ENCODE peak calls at places on chromosomes 3 and 15, in four cellular contexts. One of them, this sample, is unnamed.

GRCh38 chr3:191894406-191894805 is 433.4 kb downstream of the PYDC2 start:
- DNase-seq in A549: no peak
- DNase-seq in K562: no peak
- DNase-seq in GM12878: no peak
- DNase-seq in this sample: no peak

GRCh38 chr3:15051531-15051930 is 13.6 kb downstream of the MRPS25 start:
- DNase-seq in A549: peak
- DNase-seq in K562: peak
- DNase-seq in GM12878: no peak
- DNase-seq in this sample: peak

GRCh38 chr3:14491396-14492190 is 48.5 kb downstream of the GRIP2 start:
- DNase-seq in K562: no peak
- DNase-seq in A549: no peak
- DNase-seq in GM12878: no peak
- DNase-seq in this sample: no peak

GRCh38 chr15:95304874-95305271 is 1025.6 kb upstream of the NR2F2 start:
- DNase-seq in K562: no peak
- DNase-seq in GM12878: no peak
- DNase-seq in A549: no peak
- DNase-seq in this sample: no peak

GRCh38 chr3:27630892-27631291 is 91.2 kb downstream of the EOMES start:
- DNase-seq in GM12878: no peak
- DNase-seq in K562: no peak
- DNase-seq in A549: peak
- DNase-seq in this sample: peak

GRCh38 chr3:87225659-87226058 is 1.4 kb upstream of the CHMP2B start:
- DNase-seq in GM12878: no peak
- DNase-seq in A549: no peak
- DNase-seq in K562: no peak
- DNase-seq in this sample: no peak

GRCh38 chr15:41493205-41493901 is at the start of gene ITPKA:
- DNase-seq in A549: peak
- DNase-seq in GM12878: peak
- DNase-seq in K562: peak
- DNase-seq in this sample: peak

GRCh38 chr3:187400756-187401155 is 32.6 kb downstream of the RTP4 start:
- DNase-seq in A549: no peak
- DNase-seq in GM12878: no peak
- DNase-seq in K562: no peak
- DNase-seq in this sample: no peak

GRCh38 chr3:136818851-136819783 is at the start of gene SLC35G2:
- DNase-seq in GM12878: no peak
- DNase-seq in K562: peak
- DNase-seq in A549: peak
- DNase-seq in this sample: peak

GRCh38 chr3:25281041-25281842 is 146.8 kb upstream of the RARB start:
- DNase-seq in GM12878: no peak
- DNase-seq in A549: no peak
- DNase-seq in K562: no peak
- DNase-seq in this sample: no peak

GRCh38 chr15:85351965-85352364 is 28.4 kb upstream of the AKAP13 start:
- DNase-seq in K562: no peak
- DNase-seq in A549: no peak
- DNase-seq in GM12878: no peak
- DNase-seq in this sample: no peak

GRCh38 chr3:139394116-139394515 is 4.7 kb upstream of the COPB2 start:
- DNase-seq in GM12878: no peak
- DNase-seq in A549: no peak
- DNase-seq in K562: no peak
- DNase-seq in this sample: peak

GRCh38 chr15:33320017-33320416 is 9.2 kb downstream of the RYR3 start:
- DNase-seq in GM12878: no peak
- DNase-seq in A549: no peak
- DNase-seq in K562: no peak
- DNase-seq in this sample: no peak

GRCh38 chr15:61037031-61037430 is 192.1 kb downstream of the RORA start:
- DNase-seq in A549: no peak
- DNase-seq in K562: no peak
- DNase-seq in GM12878: no peak
- DNase-seq in this sample: no peak

GRCh38 chr15:28043625-28044520 is 55.2 kb downstream of the OCA2 start:
- DNase-seq in K562: no peak
- DNase-seq in A549: no peak
- DNase-seq in GM12878: no peak
- DNase-seq in this sample: no peak

GRCh38 chr3:111764645-111765091 is 94.4 kb upstream of the PHLDB2 start:
- DNase-seq in A549: no peak
- DNase-seq in K562: no peak
- DNase-seq in GM12878: no peak
- DNase-seq in this sample: peak

GRCh38 chr3:94799420-94800060 is 736.7 kb downstream of the NSUN3 start:
- DNase-seq in A549: no peak
- DNase-seq in GM12878: no peak
- DNase-seq in K562: no peak
- DNase-seq in this sample: no peak

GRCh38 chr3:4303187-4304123 is at the start of gene SETMAR:
- DNase-seq in A549: peak
- DNase-seq in GM12878: no peak
- DNase-seq in K562: peak
- DNase-seq in this sample: peak

GRCh38 chr3:37668831-37669610 is 192.7 kb upstream of the CTDSPL start:
- DNase-seq in K562: no peak
- DNase-seq in GM12878: no peak
- DNase-seq in A549: no peak
- DNase-seq in this sample: no peak

GRCh38 chr3:129599073-129599472 is 7.4 kb downstream of the PLXND1 start:
- DNase-seq in A549: no peak
- DNase-seq in GM12878: no peak
- DNase-seq in K562: no peak
- DNase-seq in this sample: no peak

GRCh38 chr15:68792901-68793766 is 27.6 kb downstream of the ANP32A start:
- DNase-seq in GM12878: no peak
- DNase-seq in A549: no peak
- DNase-seq in K562: no peak
- DNase-seq in this sample: no peak

GRCh38 chr3:146796078-146796477 is 190.9 kb upstream of the PLSCR5 start:
- DNase-seq in GM12878: no peak
- DNase-seq in K562: no peak
- DNase-seq in A549: no peak
- DNase-seq in this sample: no peak

GRCh38 chr3:42490243-42490642 is 12.2 kb upstream of the VIPR1 start:
- DNase-seq in K562: no peak
- DNase-seq in A549: no peak
- DNase-seq in GM12878: peak
- DNase-seq in this sample: no peak

GRCh38 chr15:44261007-44261706 is 27.4 kb upstream of the GOLM2 start:
- DNase-seq in A549: no peak
- DNase-seq in K562: no peak
- DNase-seq in GM12878: no peak
- DNase-seq in this sample: no peak

GRCh38 chr3:20622304-20622703 is 436.3 kb upstream of the SGO1 start:
- DNase-seq in GM12878: no peak
- DNase-seq in K562: no peak
- DNase-seq in A549: no peak
- DNase-seq in this sample: peak

GRCh38 chr3:25897019-25897418 is 107.1 kb downstream of the OXSM start:
- DNase-seq in A549: peak
- DNase-seq in K562: peak
- DNase-seq in GM12878: no peak
- DNase-seq in this sample: no peak

DNA sequence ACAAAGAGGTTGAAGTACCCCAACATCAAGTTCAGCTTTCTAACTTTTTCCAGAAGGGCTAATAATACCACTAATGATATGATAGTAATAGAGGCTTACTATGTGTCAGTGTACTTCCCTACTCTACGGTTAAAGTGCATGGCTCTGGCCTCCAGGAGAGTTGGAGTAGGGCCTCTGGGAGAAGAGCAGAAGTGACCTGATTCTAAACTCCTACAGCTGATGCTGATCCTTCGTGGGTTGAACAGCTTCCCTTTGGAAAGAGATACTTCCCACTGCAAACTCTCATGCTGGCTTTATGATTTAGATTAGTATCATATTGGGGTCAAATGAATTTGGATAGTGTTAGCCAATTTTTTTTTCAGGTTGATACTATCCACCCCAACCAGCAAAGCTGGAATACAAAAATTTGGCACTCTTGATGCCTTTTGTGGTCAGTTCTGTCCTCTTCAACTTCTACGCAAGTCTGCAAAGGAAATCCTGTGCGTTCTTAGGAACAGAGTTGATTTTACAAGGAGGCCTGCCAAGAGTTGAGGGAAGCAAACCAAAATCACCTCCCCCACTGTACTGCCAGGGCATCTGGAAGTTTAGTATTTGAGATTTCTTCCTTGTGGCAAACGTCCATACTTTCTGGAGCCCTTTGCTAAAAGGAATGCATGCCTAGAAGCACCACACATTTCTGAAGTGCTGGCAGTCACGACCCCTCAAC is 17.8 kb downstream of the TMEM212 start:
- DNase-seq in A549: no peak
- DNase-seq in K562: no peak
- DNase-seq in GM12878: no peak
- DNase-seq in this sample: peak
- TF ChIP-seq ELK1 in A549: no peak
- TF ChIP-seq ELK1 in K562: no peak
- TF ChIP-seq ELK1 in GM12878: no peak
- TF ChIP-seq ELK1 in this sample: no peak

GRCh38 chr3:176584413-176585176 is 612.7 kb downstream of the TBL1XR1 start:
- DNase-seq in A549: no peak
- DNase-seq in GM12878: no peak
- DNase-seq in K562: no peak
- DNase-seq in this sample: peak

GRCh38 chr3:176578316-176578715 is 619.0 kb downstream of the TBL1XR1 start:
- DNase-seq in K562: no peak
- DNase-seq in GM12878: no peak
- DNase-seq in A549: no peak
- DNase-seq in this sample: no peak

GRCh38 chr3:176577462-176577861 is 619.8 kb downstream of the TBL1XR1 start:
- DNase-seq in GM12878: no peak
- DNase-seq in K562: no peak
- DNase-seq in A549: no peak
- DNase-seq in this sample: no peak

GRCh38 chr3:176581589-176581988 is 615.7 kb downstream of the TBL1XR1 start:
- DNase-seq in A549: no peak
- DNase-seq in GM12878: no peak
- DNase-seq in K562: no peak
- DNase-seq in this sample: no peak

GRCh38 chr3:176579741-176580185 is 617.5 kb downstream of the TBL1XR1 start:
- DNase-seq in A549: no peak
- DNase-seq in K562: no peak
- DNase-seq in GM12878: no peak
- DNase-seq in this sample: peak
- TF ChIP-seq USF2 in A549: no peak
- TF ChIP-seq USF2 in K562: no peak
- TF ChIP-seq USF2 in GM12878: no peak
- TF ChIP-seq USF2 in this sample: no peak

DNA sequence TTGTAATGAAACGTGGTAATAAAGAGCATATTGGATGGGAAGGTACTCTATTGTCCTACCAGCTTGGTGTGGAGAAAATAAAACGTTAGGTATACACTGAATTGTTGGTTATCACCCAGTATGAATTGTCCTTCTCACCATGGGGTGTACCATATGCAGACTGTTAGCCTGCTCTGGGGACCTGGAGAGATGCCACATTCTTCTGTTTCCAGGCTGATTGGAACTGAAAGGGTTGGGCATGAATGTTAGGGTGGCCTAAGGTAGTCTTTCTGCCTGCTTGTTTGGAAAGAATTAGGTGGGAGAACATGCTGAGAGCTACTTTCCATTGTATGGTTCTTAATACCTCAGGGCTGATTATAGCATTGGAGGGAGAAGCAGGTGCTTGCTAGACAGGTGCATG is 340.6 kb downstream of the PTPRG start:
- DNase-seq in K562: no peak
- DNase-seq in GM12878: no peak
- DNase-seq in A549: no peak
- DNase-seq in this sample: no peak
- TF ChIP-seq ELK1 in K562: no peak
- TF ChIP-seq ELK1 in GM12878: no peak
- TF ChIP-seq ELK1 in A549: no peak
- TF ChIP-seq ELK1 in this sample: no peak

GRCh38 chr3:132655471-132655870 is 4.1 kb downstream of the ACAD11 start:
- DNase-seq in K562: no peak
- DNase-seq in A549: no peak
- DNase-seq in GM12878: no peak
- DNase-seq in this sample: no peak
- TF ChIP-seq USF2 in K562: no peak
- TF ChIP-seq USF2 in A549: no peak
- TF ChIP-seq USF2 in GM12878: no peak
- TF ChIP-seq USF2 in this sample: no peak

DNA sequence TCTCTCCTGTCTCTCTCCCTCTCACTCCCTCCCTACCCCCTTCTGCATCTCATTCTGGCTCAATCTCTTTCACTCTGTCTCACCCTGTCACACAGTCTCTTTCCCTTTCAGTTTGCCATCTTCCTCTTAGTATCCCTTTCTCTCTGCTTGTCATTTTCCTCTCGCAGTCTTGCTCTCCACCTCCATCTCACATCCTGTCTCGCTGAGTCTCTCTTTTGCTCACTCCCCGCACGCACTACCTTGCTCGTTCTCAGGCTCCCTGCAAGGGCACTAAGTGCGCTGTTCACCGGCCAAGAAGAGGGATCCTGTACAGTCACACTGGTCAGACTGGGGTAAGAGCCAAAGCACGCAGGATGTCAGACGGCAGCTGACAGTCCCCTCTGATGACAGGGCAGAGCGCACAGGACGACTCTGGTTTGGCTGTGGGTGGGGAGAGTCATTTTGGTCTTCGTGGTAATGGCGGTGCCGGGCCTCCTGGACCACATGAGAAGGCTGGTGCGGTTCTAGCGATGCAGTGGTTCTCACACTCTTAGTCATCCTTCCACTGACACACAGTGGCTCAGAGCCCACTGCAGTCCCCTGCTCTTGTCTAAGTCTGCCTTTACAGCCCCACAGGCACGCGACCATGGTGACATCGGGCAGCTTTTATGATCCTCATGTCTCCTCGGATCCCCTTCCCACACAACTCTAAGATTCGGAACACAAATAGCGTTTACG is 356.8 kb downstream of the FOXP1 start:
- DNase-seq in K562: peak
- DNase-seq in GM12878: peak
- DNase-seq in A549: no peak
- DNase-seq in this sample: peak
- TF ChIP-seq ELK1 in K562: no peak
- TF ChIP-seq ELK1 in GM12878: no peak
- TF ChIP-seq ELK1 in A549: no peak
- TF ChIP-seq ELK1 in this sample: no peak

GRCh38 chr15:66078929-66079275 is 174.6 kb downstream of the MEGF11 start:
- DNase-seq in K562: no peak
- DNase-seq in GM12878: no peak
- DNase-seq in A549: no peak
- DNase-seq in this sample: no peak

GRCh38 chr15:66078196-66078928 is 175.2 kb downstream of the MEGF11 start:
- DNase-seq in K562: no peak
- DNase-seq in GM12878: no peak
- DNase-seq in A549: no peak
- DNase-seq in this sample: no peak

GRCh38 chr15:66084704-66085103 is 168.8 kb downstream of the MEGF11 start:
- DNase-seq in K562: no peak
- DNase-seq in GM12878: no peak
- DNase-seq in A549: no peak
- DNase-seq in this sample: no peak

GRCh38 chr15:66077320-66077663 is 176.3 kb downstream of the MEGF11 start:
- DNase-seq in A549: no peak
- DNase-seq in GM12878: no peak
- DNase-seq in K562: no peak
- DNase-seq in this sample: no peak

GRCh38 chr15:66080791-66081475 is 172.6 kb downstream of the MEGF11 start:
- DNase-seq in A549: peak
- DNase-seq in K562: peak
- DNase-seq in GM12878: no peak
- DNase-seq in this sample: peak
- TF ChIP-seq USF2 in A549: no peak
- TF ChIP-seq USF2 in K562: no peak
- TF ChIP-seq USF2 in GM12878: no peak
- TF ChIP-seq USF2 in this sample: no peak